ENCODE peak calls at places on chromosomes 12 and 14, in seven cellular contexts. D, K, M, Y, C, Q and N are unnamed samples.

GRCh38 chr12:20125259-20125919 is 242.9 kb upstream of the PDE3A start:
- DNase-seq in D (peak; percentile 70), K (no peak), M (peak; percentile 50), Y (no peak), C (no peak), Q (no peak), N (no peak)

GRCh38 chr14:72611506-72611905 is 282.4 kb downstream of the DPF3 start:
- DNase-seq in D (no peak), K (no peak), M (no peak), Y (no peak), C (no peak), Q (peak; percentile 0), N (no peak)

GRCh38 chr12:57890191-57891120 is 43.9 kb upstream of the CTDSP2 start:
- DNase-seq in D (peak; percentile 31), K (no peak), M (no peak), Y (no peak), C (no peak), Q (peak; percentile 23), N (no peak)

GRCh38 chr14:102616799-102617198 is 24.4 kb downstream of the RCOR1 start:
- DNase-seq in D (peak; percentile 71), K (no peak), M (no peak), Y (no peak), C (no peak), Q (no peak), N (no peak)

GRCh38 chr12:112740387-112740934 is 51.1 kb upstream of the RPH3A start:
- DNase-seq in D (no peak), K (no peak), M (no peak), Y (no peak), C (no peak), Q (no peak), N (no peak)

GRCh38 chr12:66984962-66985361 is 284.2 kb upstream of the CAND1 start:
- DNase-seq in D (no peak), K (no peak), M (no peak), Y (no peak), C (no peak), Q (no peak), N (no peak)

GRCh38 chr12:58041441-58041840 is 100.1 kb downstream of the ATP23 start:
- DNase-seq in D (no peak), K (no peak), M (no peak), Y (no peak), C (no peak), Q (no peak), N (no peak)

GRCh38 chr14:102362084-102362483 is 606 bp downstream of the CINP start:
- DNase-seq in D (peak; percentile 14), K (no peak), M (no peak), Y (no peak), C (peak; percentile 8), Q (no peak), N (peak; percentile 23)

GRCh38 chr12:120689397-120690082 is 2.6 kb downstream of the MLEC start:
- DNase-seq in D (no peak), K (no peak), M (no peak), Y (no peak), C (no peak), Q (peak; percentile 36), N (peak; percentile 47)

GRCh38 chr12:12327802-12328201 is 22.2 kb downstream of the MANSC1 start:
- DNase-seq in D (peak; percentile 80), K (no peak), M (no peak), Y (no peak), C (peak; percentile 75), Q (no peak), N (no peak)

GRCh38 chr12:106865685-106866084 is 90.0 kb upstream of the TMEM263 start:
- DNase-seq in D (no peak), K (no peak), M (no peak), Y (no peak), C (peak; percentile 34), Q (no peak), N (peak; percentile 93)

GRCh38 chr12:120290541-120291312 is 976 bp downstream of the RNU4-2 start:
- DNase-seq in D (peak; percentile 13), K (peak; percentile 46), M (no peak), Y (peak; percentile 38), C (peak; percentile 30), Q (peak; percentile 60), N (peak; percentile 64)

GRCh38 chr12:57771271-57771872 is 533 bp downstream of the METTL1 start:
- DNase-seq in D (peak; percentile 90), K (no peak), M (peak; percentile 55), Y (peak; percentile 91), C (peak; percentile 96), Q (peak; percentile 91), N (peak; percentile 75)

GRCh38 chr12:75539889-75540288 is 28.5 kb upstream of the KRR1 start:
- DNase-seq in D (no peak), K (no peak), M (no peak), Y (no peak), C (no peak), Q (no peak), N (no peak)

GRCh38 chr12:15592934-15593333 is 196.3 kb downstream of the EPS8 start:
- DNase-seq in D (no peak), K (no peak), M (no peak), Y (no peak), C (no peak), Q (no peak), N (no peak)

GRCh38 chr12:28905220-28905940 is 243.7 kb upstream of the FAR2 start:
- DNase-seq in D (no peak), K (no peak), M (no peak), Y (no peak), C (no peak), Q (no peak), N (no peak)

GRCh38 chr12:26936559-26937442 is 980 bp downstream of the INTS13 start:
- DNase-seq in D (no peak), K (no peak), M (no peak), Y (no peak), C (no peak), Q (no peak), N (no peak)

GRCh38 chr12:45577844-45578399 is 151.6 kb upstream of the ARID2 start:
- DNase-seq in D (peak; percentile 63), K (no peak), M (no peak), Y (no peak), C (no peak), Q (no peak), N (no peak)

GRCh38 chr12:62434504-62435336 is 31.9 kb upstream of the MON2 start:
- DNase-seq in D (no peak), K (no peak), M (no peak), Y (peak; percentile 21), C (no peak), Q (no peak), N (no peak)

GRCh38 chr12:53987748-53988147 is 2.8 kb downstream of the HOXC10 start:
- DNase-seq in D (no peak), K (no peak), M (no peak), Y (no peak), C (no peak), Q (no peak), N (no peak)
- H3K4me3 ChIP-seq in D (no peak overlapping the region), K (peak overlapping the region; percentile 66), M (peak overlapping the region; percentile 64), Y (no peak overlapping the region), C (no peak overlapping the region), Q (no peak overlapping the region), N (no peak overlapping the region)

GRCh38 chr14:74571901-74572828 is 39.9 kb downstream of the LTBP2 start:
- DNase-seq in D (peak; percentile 97), K (peak; percentile 75), M (peak; percentile 100), Y (peak; percentile 21), C (no peak), Q (no peak), N (peak; percentile 88)
- H3K4me3 ChIP-seq in D (no peak overlapping the region), K (peak overlapping the region; percentile 39), M (peak overlapping the region; percentile 11), Y (peak overlapping the region; percentile 3), C (no peak overlapping the region), Q (no peak overlapping the region), N (no peak overlapping the region)

GRCh38 chr12:31227401-31227981 is 98.5 kb downstream of the SINHCAF start:
- DNase-seq in D (no peak), K (no peak), M (no peak), Y (no peak), C (no peak), Q (no peak), N (no peak)

GRCh38 chr12:31222620-31223222 is 103.2 kb downstream of the SINHCAF start:
- DNase-seq in D (no peak), K (no peak), M (no peak), Y (no peak), C (no peak), Q (no peak), N (no peak)

GRCh38 chr12:31226639-31227038 is 99.3 kb downstream of the SINHCAF start:
- DNase-seq in D (no peak), K (no peak), M (no peak), Y (no peak), C (no peak), Q (no peak), N (no peak)

GRCh38 chr12:31224768-31225448 is 101.0 kb downstream of the SINHCAF start:
- DNase-seq in D (no peak), K (no peak), M (no peak), Y (no peak), C (peak; percentile 37), Q (no peak), N (no peak)

DNA sequence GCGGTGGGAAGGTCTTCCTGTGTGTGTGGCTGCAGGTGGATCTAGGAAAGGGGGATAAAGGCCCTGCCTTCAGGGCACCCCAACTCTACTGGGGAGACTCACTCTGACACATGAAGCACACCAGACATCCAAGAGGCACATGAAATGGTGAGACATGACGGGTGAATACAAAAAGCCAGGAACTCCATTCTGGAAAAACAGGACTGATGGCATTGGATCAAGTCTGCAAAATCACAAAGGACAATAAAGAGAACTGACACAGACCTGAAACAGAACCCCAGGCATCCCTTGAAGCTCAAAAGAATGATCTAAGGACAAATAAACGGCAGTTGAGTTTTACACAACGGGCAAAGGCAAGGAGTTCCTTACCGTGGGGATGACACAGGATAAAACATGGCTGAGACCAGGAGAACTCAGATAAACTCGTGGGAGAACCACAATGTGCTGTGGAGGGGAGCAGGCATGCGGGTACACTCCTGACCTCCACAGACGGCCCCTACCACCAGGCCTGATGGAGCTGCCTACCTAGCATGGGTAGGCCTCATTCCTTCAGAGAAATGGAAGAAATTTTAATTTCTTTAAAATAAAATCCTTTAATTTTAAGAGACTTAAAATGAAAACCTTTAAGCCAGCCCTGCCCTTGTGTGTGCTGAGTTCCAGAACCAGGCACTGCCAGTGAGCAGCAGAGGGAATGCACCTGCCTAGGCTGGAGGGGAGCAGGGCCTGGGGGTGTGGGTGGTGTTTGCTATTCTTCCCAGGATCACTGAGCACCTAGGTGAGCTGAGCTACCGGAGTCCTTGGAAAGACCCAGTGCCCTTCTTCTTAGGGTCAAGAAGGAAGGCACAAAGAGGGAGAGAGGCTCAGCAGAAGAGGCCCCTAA is 100.1 kb downstream of the SINHCAF start:
- DNase-seq in D (no peak), K (no peak), M (no peak), Y (no peak), C (no peak), Q (no peak), N (no peak)
- H3K4me3 ChIP-seq in D (no peak overlapping the region), K (no peak overlapping the region), M (no peak overlapping the region), Y (no peak overlapping the region), C (no peak overlapping the region), Q (no peak overlapping the region), N (no peak overlapping the region)

DNA sequence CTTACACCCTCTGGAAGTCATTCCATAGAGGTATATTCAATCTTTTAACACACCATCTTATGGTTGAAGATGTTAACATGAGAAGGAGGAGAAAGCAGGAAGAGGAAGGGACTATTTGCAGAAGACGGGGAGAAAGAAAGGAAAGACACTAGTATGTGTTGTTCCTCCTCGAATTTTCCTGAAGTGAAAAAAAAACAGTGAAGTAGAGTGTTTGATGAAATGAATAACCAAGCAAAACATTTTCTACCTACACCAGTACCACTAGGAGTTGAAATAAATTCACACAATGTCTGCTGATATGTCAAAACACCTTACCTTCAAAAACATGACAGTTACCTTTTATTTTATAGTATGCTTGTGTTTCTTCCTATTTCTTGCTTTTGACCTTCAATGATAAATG is 1.4 kb upstream of the CNOT2 start:
- DNase-seq in D (peak; percentile 15), K (no peak), M (no peak), Y (no peak), C (no peak), Q (no peak), N (no peak)
- H3K4me3 ChIP-seq in D (peak overlapping the region; percentile 86), K (peak overlapping the region; percentile 93), M (peak overlapping the region; percentile 92), Y (peak overlapping the region; percentile 93), C (peak overlapping the region; percentile 91), Q (peak overlapping the region; percentile 69), N (no peak overlapping the region)